ENCODE peak calls at places on chromosome 16, in nine cellular contexts. One of them, this sample, is unnamed.

GRCh38 chr16:72739577-72739976 is 308.4 kb downstream of the ZFHX3 start:
- DNase-seq in A549: no peak
- DNase-seq in stomach: no peak
- DNase-seq in H1: no peak
- DNase-seq in endothelial cell of umbilical vein: no peak
- DNase-seq in IMR-90: peak
- DNase-seq in esophagus squamous epithelium: no peak
- DNase-seq in body of pancreas: no peak
- DNase-seq in right lobe of liver: no peak
- DNase-seq in this sample: no peak

GRCh38 chr16:71542377-71542776 is 16.2 kb downstream of the CHST4 start:
- DNase-seq in A549: peak
- DNase-seq in stomach: peak
- DNase-seq in H1: no peak
- DNase-seq in endothelial cell of umbilical vein: peak
- DNase-seq in IMR-90: peak
- DNase-seq in esophagus squamous epithelium: no peak
- DNase-seq in body of pancreas: peak
- DNase-seq in right lobe of liver: peak
- DNase-seq in this sample: no peak

GRCh38 chr16:85173981-85174751 is 61.9 kb upstream of the CIBAR2 start:
- DNase-seq in A549: peak
- DNase-seq in stomach: peak
- DNase-seq in H1: no peak
- DNase-seq in endothelial cell of umbilical vein: peak
- DNase-seq in IMR-90: peak
- DNase-seq in esophagus squamous epithelium: no peak
- DNase-seq in body of pancreas: peak
- DNase-seq in right lobe of liver: peak
- DNase-seq in this sample: peak

GRCh38 chr16:16956376-16956775 is 514.4 kb downstream of the XYLT1 start:
- DNase-seq in A549: no peak
- DNase-seq in stomach: no peak
- DNase-seq in H1: no peak
- DNase-seq in endothelial cell of umbilical vein: no peak
- DNase-seq in IMR-90: no peak
- DNase-seq in esophagus squamous epithelium: no peak
- DNase-seq in body of pancreas: no peak
- DNase-seq in right lobe of liver: no peak
- DNase-seq in this sample: no peak

GRCh38 chr16:31083081-31083480 is 5.7 kb downstream of the PRSS53 start:
- DNase-seq in A549: no peak
- DNase-seq in stomach: no peak
- DNase-seq in H1: no peak
- DNase-seq in endothelial cell of umbilical vein: no peak
- DNase-seq in IMR-90: no peak
- DNase-seq in esophagus squamous epithelium: no peak
- DNase-seq in body of pancreas: no peak
- DNase-seq in right lobe of liver: no peak
- DNase-seq in this sample: no peak

GRCh38 chr16:58815188-58815888 is 81.2 kb upstream of the GOT2 start:
- DNase-seq in A549: peak
- DNase-seq in stomach: no peak
- DNase-seq in H1: no peak
- DNase-seq in endothelial cell of umbilical vein: no peak
- DNase-seq in IMR-90: no peak
- DNase-seq in esophagus squamous epithelium: no peak
- DNase-seq in body of pancreas: no peak
- DNase-seq in right lobe of liver: no peak
- DNase-seq in this sample: no peak

GRCh38 chr16:4612474-4612931 is 2.2 kb downstream of the UBALD1 start:
- DNase-seq in A549: no peak
- DNase-seq in stomach: no peak
- DNase-seq in H1: no peak
- DNase-seq in endothelial cell of umbilical vein: no peak
- DNase-seq in IMR-90: no peak
- DNase-seq in esophagus squamous epithelium: no peak
- DNase-seq in body of pancreas: no peak
- DNase-seq in right lobe of liver: no peak
- DNase-seq in this sample: no peak

GRCh38 chr16:27779719-27780161 is 229.8 kb downstream of the KATNIP start:
- DNase-seq in A549: peak
- DNase-seq in stomach: peak
- DNase-seq in H1: peak
- DNase-seq in endothelial cell of umbilical vein: no peak
- DNase-seq in IMR-90: peak
- DNase-seq in esophagus squamous epithelium: no peak
- DNase-seq in body of pancreas: peak
- DNase-seq in right lobe of liver: no peak
- DNase-seq in this sample: no peak

GRCh38 chr16:63943568-63943967 is 1178.3 kb downstream of the CDH11 start:
- DNase-seq in A549: no peak
- DNase-seq in stomach: no peak
- DNase-seq in H1: no peak
- DNase-seq in endothelial cell of umbilical vein: no peak
- DNase-seq in IMR-90: no peak
- DNase-seq in esophagus squamous epithelium: no peak
- DNase-seq in body of pancreas: no peak
- DNase-seq in right lobe of liver: no peak
- DNase-seq in this sample: no peak

GRCh38 chr16:2154533-2155090 is 970 bp upstream of the TRAF7 start:
- DNase-seq in A549: no peak
- DNase-seq in stomach: no peak
- DNase-seq in H1: no peak
- DNase-seq in endothelial cell of umbilical vein: peak
- DNase-seq in IMR-90: no peak
- DNase-seq in esophagus squamous epithelium: no peak
- DNase-seq in body of pancreas: no peak
- DNase-seq in right lobe of liver: no peak
- DNase-seq in this sample: no peak

GRCh38 chr16:31253642-31254045 is 6.1 kb upstream of the ITGAM start:
- DNase-seq in A549: peak
- DNase-seq in stomach: peak
- DNase-seq in H1: no peak
- DNase-seq in endothelial cell of umbilical vein: no peak
- DNase-seq in IMR-90: no peak
- DNase-seq in esophagus squamous epithelium: no peak
- DNase-seq in body of pancreas: peak
- DNase-seq in right lobe of liver: peak
- DNase-seq in this sample: no peak

GRCh38 chr16:48556913-48557351 is 53.0 kb downstream of the N4BP1 start:
- DNase-seq in A549: no peak
- DNase-seq in stomach: no peak
- DNase-seq in H1: no peak
- DNase-seq in endothelial cell of umbilical vein: peak
- DNase-seq in IMR-90: peak
- DNase-seq in esophagus squamous epithelium: no peak
- DNase-seq in body of pancreas: no peak
- DNase-seq in right lobe of liver: no peak
- DNase-seq in this sample: no peak

DNA sequence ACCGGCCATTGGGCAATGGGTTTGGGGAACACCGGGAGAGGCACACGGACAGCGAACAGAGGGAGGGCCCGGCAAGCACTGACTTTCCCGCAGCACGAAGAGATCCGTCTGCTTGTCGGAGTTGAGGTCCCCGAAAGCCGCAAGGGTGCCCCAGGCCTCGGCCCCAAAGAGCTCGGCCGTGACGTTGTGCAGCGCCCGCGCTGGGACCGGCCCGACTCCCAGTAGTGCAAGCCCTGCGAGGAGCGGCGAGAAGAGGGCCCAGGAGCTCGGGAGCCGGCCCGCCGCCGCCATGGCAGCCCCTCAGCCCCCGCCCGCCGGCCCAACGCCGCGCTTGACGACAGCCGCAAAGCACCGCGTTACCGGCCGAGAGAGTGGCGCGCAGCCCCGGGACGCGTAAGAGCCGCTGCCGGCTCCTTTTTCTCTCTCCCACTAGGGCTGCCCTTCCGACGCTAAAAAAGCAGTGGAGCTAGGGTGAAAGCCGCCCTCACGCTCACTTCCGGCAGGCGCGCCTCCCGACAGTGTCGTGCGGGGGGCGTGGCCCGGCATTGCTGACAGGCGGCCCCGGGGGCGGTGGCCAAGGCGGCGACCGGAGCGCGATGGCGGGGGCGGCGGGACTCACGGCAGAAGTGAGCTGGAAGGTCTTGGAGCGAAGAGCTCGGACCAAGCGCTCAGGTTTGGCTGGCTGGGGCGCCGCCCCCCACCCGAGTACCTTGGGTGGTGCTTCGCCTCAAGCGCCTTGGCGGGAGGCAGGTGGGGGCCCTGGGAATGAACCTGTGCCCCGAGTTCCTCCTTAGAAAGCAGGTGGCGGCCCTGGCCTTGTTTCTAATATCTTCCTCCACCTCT is at the start of the genes ITFG1 and PHKB:
- DNase-seq in A549: peak
- DNase-seq in stomach: peak
- DNase-seq in H1: peak
- DNase-seq in endothelial cell of umbilical vein: peak
- DNase-seq in IMR-90: peak
- DNase-seq in esophagus squamous epithelium: peak
- DNase-seq in body of pancreas: peak
- DNase-seq in right lobe of liver: peak
- DNase-seq in this sample: peak
- TF ChIP-seq POLR2A in A549: peak
- TF ChIP-seq POLR2A in stomach: peak
- TF ChIP-seq POLR2A in H1: no peak
- TF ChIP-seq POLR2A in endothelial cell of umbilical vein: peak
- TF ChIP-seq POLR2A in IMR-90: peak
- TF ChIP-seq POLR2A in esophagus squamous epithelium: no peak
- TF ChIP-seq POLR2A in body of pancreas: peak
- TF ChIP-seq POLR2A in right lobe of liver: peak
- TF ChIP-seq POLR2A in this sample: peak

GRCh38 chr16:82810077-82810476 is 183.3 kb downstream of the CDH13 start:
- DNase-seq in A549: no peak
- DNase-seq in stomach: no peak
- DNase-seq in H1: no peak
- DNase-seq in endothelial cell of umbilical vein: no peak
- DNase-seq in IMR-90: no peak
- DNase-seq in esophagus squamous epithelium: no peak
- DNase-seq in body of pancreas: no peak
- DNase-seq in right lobe of liver: no peak
- DNase-seq in this sample: no peak

GRCh38 chr16:82808036-82808435 is 181.3 kb downstream of the CDH13 start:
- DNase-seq in A549: no peak
- DNase-seq in stomach: no peak
- DNase-seq in H1: no peak
- DNase-seq in endothelial cell of umbilical vein: no peak
- DNase-seq in IMR-90: no peak
- DNase-seq in esophagus squamous epithelium: no peak
- DNase-seq in body of pancreas: no peak
- DNase-seq in right lobe of liver: no peak
- DNase-seq in this sample: no peak
- TF ChIP-seq POLR2A in A549: no peak
- TF ChIP-seq POLR2A in stomach: no peak
- TF ChIP-seq POLR2A in H1: no peak
- TF ChIP-seq POLR2A in endothelial cell of umbilical vein: no peak
- TF ChIP-seq POLR2A in IMR-90: no peak
- TF ChIP-seq POLR2A in esophagus squamous epithelium: no peak
- TF ChIP-seq POLR2A in body of pancreas: no peak
- TF ChIP-seq POLR2A in right lobe of liver: no peak
- TF ChIP-seq POLR2A in this sample: no peak

GRCh38 chr16:25107466-25107792 is 4.1 kb upstream of the LCMT1 start:
- DNase-seq in A549: no peak
- DNase-seq in stomach: no peak
- DNase-seq in H1: no peak
- DNase-seq in endothelial cell of umbilical vein: no peak
- DNase-seq in IMR-90: no peak
- DNase-seq in esophagus squamous epithelium: no peak
- DNase-seq in body of pancreas: no peak
- DNase-seq in right lobe of liver: no peak
- DNase-seq in this sample: no peak

GRCh38 chr16:25108054-25108453 is 3.5 kb upstream of the LCMT1 start:
- DNase-seq in A549: peak
- DNase-seq in stomach: no peak
- DNase-seq in H1: no peak
- DNase-seq in endothelial cell of umbilical vein: no peak
- DNase-seq in IMR-90: no peak
- DNase-seq in esophagus squamous epithelium: no peak
- DNase-seq in body of pancreas: no peak
- DNase-seq in right lobe of liver: no peak
- DNase-seq in this sample: no peak

GRCh38 chr16:25109643-25110042 is 1.9 kb upstream of the LCMT1 start:
- DNase-seq in A549: peak
- DNase-seq in stomach: no peak
- DNase-seq in H1: no peak
- DNase-seq in endothelial cell of umbilical vein: peak
- DNase-seq in IMR-90: peak
- DNase-seq in esophagus squamous epithelium: no peak
- DNase-seq in body of pancreas: peak
- DNase-seq in right lobe of liver: no peak
- DNase-seq in this sample: peak

GRCh38 chr16:25110392-25110947 is 1.1 kb upstream of the LCMT1 start:
- DNase-seq in A549: peak
- DNase-seq in stomach: no peak
- DNase-seq in H1: no peak
- DNase-seq in endothelial cell of umbilical vein: no peak
- DNase-seq in IMR-90: no peak
- DNase-seq in esophagus squamous epithelium: no peak
- DNase-seq in body of pancreas: no peak
- DNase-seq in right lobe of liver: no peak
- DNase-seq in this sample: no peak

GRCh38 chr16:25106567-25107465 is 4.7 kb upstream of the LCMT1 start:
- DNase-seq in A549: peak
- DNase-seq in stomach: peak
- DNase-seq in H1: peak
- DNase-seq in endothelial cell of umbilical vein: peak
- DNase-seq in IMR-90: peak
- DNase-seq in esophagus squamous epithelium: peak
- DNase-seq in body of pancreas: peak
- DNase-seq in right lobe of liver: peak
- DNase-seq in this sample: peak
- TF ChIP-seq POLR2A in A549: peak
- TF ChIP-seq POLR2A in stomach: peak
- TF ChIP-seq POLR2A in H1: peak
- TF ChIP-seq POLR2A in endothelial cell of umbilical vein: peak
- TF ChIP-seq POLR2A in IMR-90: peak
- TF ChIP-seq POLR2A in esophagus squamous epithelium: no peak
- TF ChIP-seq POLR2A in body of pancreas: peak
- TF ChIP-seq POLR2A in right lobe of liver: peak
- TF ChIP-seq POLR2A in this sample: peak

DNA sequence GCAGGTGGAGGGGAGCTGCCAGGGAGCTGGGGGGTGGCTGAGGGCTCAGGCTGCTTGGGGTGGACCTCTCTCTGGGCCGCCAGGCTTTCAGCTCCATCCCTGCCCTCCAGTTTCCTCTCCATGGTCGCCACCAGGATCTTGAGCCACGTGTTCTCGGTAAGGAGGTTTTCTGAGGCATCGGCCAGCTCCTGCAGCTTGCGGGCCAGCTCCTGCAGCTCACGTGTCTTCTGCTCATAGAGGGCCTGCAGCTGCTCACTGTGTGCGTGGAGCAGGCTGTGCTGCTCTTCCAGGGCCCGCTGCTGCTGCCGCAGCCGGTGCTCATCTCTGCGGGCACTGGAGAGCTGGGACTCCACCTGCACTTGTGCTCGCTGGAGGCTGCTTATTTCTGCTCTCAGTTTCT is 11.0 kb downstream of the SNN start:
- DNase-seq in A549: no peak
- DNase-seq in stomach: no peak
- DNase-seq in H1: no peak
- DNase-seq in endothelial cell of umbilical vein: no peak
- DNase-seq in IMR-90: no peak
- DNase-seq in esophagus squamous epithelium: no peak
- DNase-seq in body of pancreas: no peak
- DNase-seq in right lobe of liver: no peak
- DNase-seq in this sample: no peak
- TF ChIP-seq POLR2A in A549: no peak
- TF ChIP-seq POLR2A in stomach: no peak
- TF ChIP-seq POLR2A in H1: no peak
- TF ChIP-seq POLR2A in endothelial cell of umbilical vein: no peak
- TF ChIP-seq POLR2A in IMR-90: no peak
- TF ChIP-seq POLR2A in esophagus squamous epithelium: no peak
- TF ChIP-seq POLR2A in body of pancreas: no peak
- TF ChIP-seq POLR2A in right lobe of liver: no peak
- TF ChIP-seq POLR2A in this sample: no peak

GRCh38 chr16:50553731-50554360 is 5.7 kb downstream of the NKD1 start:
- DNase-seq in A549: no peak
- DNase-seq in stomach: no peak
- DNase-seq in H1: no peak
- DNase-seq in endothelial cell of umbilical vein: no peak
- DNase-seq in IMR-90: no peak
- DNase-seq in esophagus squamous epithelium: no peak
- DNase-seq in body of pancreas: no peak
- DNase-seq in right lobe of liver: no peak
- DNase-seq in this sample: no peak
- TF ChIP-seq POLR2A in A549: no peak
- TF ChIP-seq POLR2A in stomach: no peak
- TF ChIP-seq POLR2A in H1: no peak
- TF ChIP-seq POLR2A in endothelial cell of umbilical vein: no peak
- TF ChIP-seq POLR2A in IMR-90: no peak
- TF ChIP-seq POLR2A in esophagus squamous epithelium: no peak
- TF ChIP-seq POLR2A in body of pancreas: no peak
- TF ChIP-seq POLR2A in right lobe of liver: no peak
- TF ChIP-seq POLR2A in this sample: no peak

This sample was measured in H54.